ENCODE peak calls at places on chromosomes 4 and X, in six cellular contexts. N is cardiac fibroblast, D is tibial artery, V is AG09309, W is MM.1S, Y is brain microvascular endothelial cell. Z is an unnamed sample.
A peak's percentile ranks its signal among the peaks of the same experiment; 100 is the strongest.

GRCh38 chrX:129798888-129799287 is 19.1 kb downstream of the SASH3 start:
- DNase-seq in V (no peak), D (no peak), N (no peak), Y (no peak), W (no peak), Z (no peak)

GRCh38 chrX:119093991-119094741 is 21.4 kb downstream of the CT47C1 start:
- DNase-seq in Y (no peak), N (no peak), D (no peak), W (no peak), V (no peak), Z (peak; percentile 14)

GRCh38 chr4:120921456-120922389 is 803 bp downstream of the PRDM5 start:
- DNase-seq in Y (peak; percentile 27), N (peak; percentile 77), W (peak; percentile 59), D (peak; percentile 80), V (no peak), Z (peak; percentile 74)

GRCh38 chr4:153116101-153116680 is 88.1 kb upstream of the TRIM2 start:
- DNase-seq in Y (no peak), V (no peak), W (peak; percentile 50), D (no peak), N (no peak), Z (no peak)

GRCh38 chr4:42965326-42965725 is 72.8 kb downstream of the GRXCR1 start:
- DNase-seq in N (no peak), W (peak; percentile 13), D (no peak), V (no peak), Y (no peak), Z (no peak)

GRCh38 chr4:187840814-187841213 is 154.8 kb upstream of the ZFP42 start:
- DNase-seq in N (no peak), V (no peak), Y (peak; percentile 31), W (no peak), D (no peak), Z (no peak)

GRCh38 chr4:98430708-98431403 is 169.7 kb downstream of the RAP1GDS1 start:
- DNase-seq in Y (peak; percentile 88), D (no peak), N (peak; percentile 36), V (peak; percentile 44), W (no peak), Z (peak; percentile 80)

GRCh38 chrX:105894721-105895120 is 72.4 kb downstream of the NRK start:
- DNase-seq in Y (no peak), N (peak; percentile 15), D (no peak), V (no peak), W (no peak), Z (no peak)

GRCh38 chr4:28287837-28288236 is 1427.2 kb downstream of the STIM2 start:
- DNase-seq in V (peak; percentile 99), D (no peak), W (no peak), Y (peak; percentile 99), N (peak; percentile 92), Z (peak; percentile 87)

GRCh38 chrX:123481908-123482873 is 250.7 kb downstream of the THOC2 start:
- DNase-seq in W (no peak), Y (no peak), V (peak; percentile 23), N (peak; percentile 5), D (no peak), Z (peak; percentile 26)

GRCh38 chr4:14180983-14181601 is 553.6 kb upstream of the BOD1L1 start:
- DNase-seq in N (peak; percentile 31), V (no peak), Y (no peak), D (no peak), W (no peak), Z (peak; percentile 17)

GRCh38 chrX:14697453-14697852 is 168.1 kb downstream of the GLRA2 start:
- DNase-seq in V (no peak), Y (no peak), N (peak; percentile 8), D (no peak), W (peak; percentile 8), Z (peak; percentile 43)

GRCh38 chr4:52551487-52551886 is 107.6 kb downstream of the USP46 start:
- DNase-seq in Y (no peak), V (no peak), W (no peak), D (no peak), N (peak; percentile 20), Z (no peak)

GRCh38 chr4:115851918-115852766 is 738.7 kb upstream of the NDST4 start:
- DNase-seq in Y (peak; percentile 24), W (peak; percentile 71), V (no peak), N (peak; percentile 8), D (peak; percentile 55), Z (no peak)

GRCh38 chr4:56627375-56627774 is 53.7 kb downstream of the HOPX start:
- DNase-seq in D (no peak), N (no peak), W (no peak), Y (no peak), V (no peak), Z (no peak)

GRCh38 chr4:48509543-48509942 is 19.5 kb downstream of the ZAR1 start:
- DNase-seq in W (no peak), D (no peak), Y (no peak), N (no peak), V (no peak), Z (no peak)

GRCh38 chrX:150897371-150898319 is 823 bp downstream of the CD99L2 start:
- DNase-seq in N (peak; percentile 54), V (no peak), Y (no peak), D (no peak), W (peak; percentile 56), Z (no peak)

GRCh38 chrX:114962209-114962608 is 55.2 kb downstream of the IL13RA2 start:
- DNase-seq in V (no peak), W (no peak), Y (no peak), N (peak; percentile 7), D (no peak), Z (no peak)

GRCh38 chrX:101693476-101693875 is 33.8 kb upstream of the ARMCX2 start:
- DNase-seq in D (no peak), Y (no peak), W (peak; percentile 42), V (no peak), N (no peak), Z (no peak)

GRCh38 chr4:126851391-126851790 is 781.4 kb upstream of the INTU start:
- DNase-seq in D (no peak), N (peak; percentile 10), V (peak; percentile 27), W (no peak), Y (no peak), Z (peak; percentile 37)

GRCh38 chr4:76782837-76783236 is 115.1 kb downstream of the SOWAHB start:
- DNase-seq in Y (peak; percentile 74), V (peak; percentile 77), D (no peak), N (peak; percentile 74), W (no peak), Z (peak; percentile 62)

GRCh38 chrX:44506688-44507087 is 36.0 kb downstream of the FUNDC1 start:
- DNase-seq in V (no peak), Y (no peak), W (no peak), N (no peak), D (no peak), Z (no peak)

GRCh38 chr4:78779280-78779679 is 3.1 kb downstream of the BMP2K start:
- DNase-seq in W (no peak), D (no peak), Y (no peak), N (no peak), V (no peak), Z (peak; percentile 65)

GRCh38 chr4:40455340-40455902 is 120.3 kb downstream of the CHRNA9 start:
- DNase-seq in N (peak; percentile 11), W (no peak), Y (no peak), V (no peak), D (no peak), Z (no peak)

GRCh38 chrX:31499120-31499519 is 427.3 kb upstream of the FTHL17 start:
- DNase-seq in W (no peak), N (peak; percentile 77), V (no peak), Y (peak; percentile 62), D (no peak), Z (peak; percentile 37)

GRCh38 chrX:100720301-100720700 is 11.6 kb downstream of the SYTL4 start:
- DNase-seq in W (no peak), V (no peak), N (no peak), Y (peak; percentile 20), D (no peak), Z (peak; percentile 11)

GRCh38 chr4:5719329-5720055 is 8.5 kb downstream of the EVC start:
- DNase-seq in Y (no peak), W (no peak), D (no peak), N (no peak), V (no peak), Z (no peak)

GRCh38 chrX:111244238-111244750 is 26.0 kb downstream of the CAPN6 start:
- DNase-seq in N (peak; percentile 0), D (no peak), W (peak; percentile 21), V (no peak), Y (peak; percentile 3), Z (peak; percentile 0)

GRCh38 chrX:24838624-24839023 is 144.9 kb downstream of the POLA1 start:
- DNase-seq in N (peak; percentile 49), V (peak; percentile 13), W (peak; percentile 19), D (no peak), Y (peak; percentile 39), Z (peak; percentile 16)

GRCh38 chrX:53227224-53227765 is 2.3 kb upstream of the KDM5C start:
- DNase-seq in W (no peak), V (no peak), Y (no peak), N (no peak), D (no peak), Z (no peak)
- TF ChIP-seq CTCF in W (no peak), V (no peak), Y (no peak), N (no peak), D (no peak), Z (no peak)

DNA sequence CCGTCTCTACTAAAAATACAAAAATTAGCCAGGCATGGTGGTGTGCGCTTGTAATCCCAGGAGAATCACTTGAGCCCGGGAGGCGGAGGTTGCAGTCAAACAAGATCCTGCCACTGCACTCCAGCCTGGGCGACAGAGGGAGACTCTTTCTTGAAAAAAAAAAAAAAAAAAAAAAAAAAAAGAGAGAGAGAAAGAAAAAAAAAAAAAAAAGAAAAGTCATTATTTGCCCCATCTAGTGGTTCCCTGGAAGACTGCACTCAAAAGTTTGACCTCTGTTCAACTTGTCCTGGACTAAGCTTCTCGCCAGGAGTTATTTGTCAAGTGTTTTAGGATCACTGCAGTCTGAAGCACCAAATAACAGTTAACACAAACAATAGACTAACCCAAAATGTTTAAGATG is 45.3 kb upstream of the KCTD8 start:
- DNase-seq in V (no peak), N (peak; percentile 18), Y (peak; percentile 0), D (no peak), W (peak; percentile 36), Z (peak; percentile 3)
- H3K4me3 ChIP-seq in V (no peak overlapping the region), N (no peak overlapping the region), Y (no peak overlapping the region), D (no peak overlapping the region), W (no peak overlapping the region), Z (no peak overlapping the region)

GRCh38 chr4:926538-926937 is 5.6 kb downstream of the GAK start:
- DNase-seq in D (peak; percentile 23), V (no peak), W (no peak), N (peak; percentile 23), Y (no peak), Z (no peak)
- TF ChIP-seq CTCF in D (no peak), V (peak; percentile 3), W (no peak), N (peak; percentile 38), Y (peak; percentile 63), Z (peak; percentile 20)

GRCh38 chrX:40152706-40153334 is 55.1 kb upstream of the BCOR start:
- DNase-seq in Y (no peak), N (no peak), W (no peak), D (peak; percentile 85), V (no peak), Z (peak; percentile 56)
- H3K4me3 ChIP-seq in Y (peak overlapping the region; percentile 40), N (peak overlapping the region; percentile 18), W (peak overlapping the region; percentile 60), D (peak overlapping the region; percentile 59), V (peak overlapping the region; percentile 22), Z (peak overlapping the region; percentile 41)

DNA sequence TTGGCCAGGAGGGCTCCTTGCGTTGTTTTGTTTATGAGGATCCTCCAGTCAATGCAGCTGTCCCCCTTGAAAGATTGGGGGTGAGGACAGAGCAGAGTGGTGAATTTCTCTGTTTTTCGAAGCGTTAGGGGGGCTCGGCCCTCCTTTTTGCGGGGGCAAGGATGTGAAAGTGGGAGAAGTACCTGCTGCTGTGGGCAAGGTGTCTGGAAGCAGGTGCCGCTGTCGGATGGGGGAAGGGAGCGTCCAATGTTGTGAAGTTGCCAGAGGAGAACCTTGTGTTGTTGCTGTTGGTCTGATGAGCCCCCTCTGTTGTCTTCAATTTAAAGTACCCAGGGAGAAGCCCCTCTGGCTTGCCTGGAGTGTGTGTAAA is 613 bp downstream of the GLRB start:
- DNase-seq in N (no peak), D (no peak), W (no peak), Y (no peak), V (no peak), Z (no peak)
- TF ChIP-seq CTCF in N (no peak), D (no peak), W (no peak), Y (no peak), V (no peak), Z (no peak)

Z was measured in foreskin fibroblast.